ENCODE peak calls at places on chromosomes 5 and 9, in four cellular contexts. A is neural progenitor cell; Q is ovary; L is CD8-positive, alpha-beta T cell. K is an unnamed sample.
A peak's percentile ranks its signal among the peaks of the same experiment; 100 is the strongest.

GRCh38 chr9:113215142-113215541 is 5.9 kb downstream of the FKBP15 start:
- DNase-seq in A (no peak), Q (no peak), L (no peak), K (no peak)

GRCh38 chr5:3346111-3346820 is 249.4 kb upstream of the IRX1 start:
- DNase-seq in A (no peak), Q (no peak), L (no peak), K (no peak)

GRCh38 chr5:131406076-131406475 is 142.2 kb downstream of the CDC42SE2 start:
- DNase-seq in A (no peak), Q (no peak), L (no peak), K (no peak)

GRCh38 chr9:135210676-135211523 is 123.4 kb downstream of the OLFM1 start:
- DNase-seq in A (no peak), Q (no peak), L (no peak), K (peak; percentile 10)

GRCh38 chr5:173547579-173547978 is 68.9 kb downstream of the BOD1 start:
- DNase-seq in A (no peak), Q (no peak), L (no peak), K (no peak)

GRCh38 chr9:107131108-107131799 is 151.8 kb upstream of the RAD23B start:
- DNase-seq in A (peak; percentile 71), Q (no peak), L (no peak), K (no peak)

GRCh38 chr5:39273314-39273954 is 54.1 kb upstream of the FYB1 start:
- DNase-seq in A (no peak), Q (no peak), L (no peak), K (no peak)

GRCh38 chr5:143311955-143312354 is 91.5 kb downstream of the NR3C1 start:
- DNase-seq in A (no peak), Q (no peak), L (no peak), K (no peak)

GRCh38 chr9:18595597-18595996 is 121.6 kb downstream of the ADAMTSL1 start:
- DNase-seq in A (no peak), Q (no peak), L (no peak), K (no peak)

GRCh38 chr5:115686692-115687054 is 60.8 kb upstream of the TMED7 start:
- DNase-seq in A (no peak), Q (no peak), L (no peak), K (no peak)

GRCh38 chr5:144971067-144971850 is 800.6 kb downstream of the KCTD16 start:
- DNase-seq in A (peak; percentile 74), Q (no peak), L (no peak), K (no peak)

GRCh38 chr9:121528642-121529041 is 29.0 kb upstream of the GGTA1 start:
- DNase-seq in A (no peak), Q (no peak), L (no peak), K (no peak)

GRCh38 chr5:176889321-176890280 is 9.5 kb downstream of the HK3 start:
- DNase-seq in A (no peak), Q (no peak), L (no peak), K (peak; percentile 41)

GRCh38 chr5:154520861-154521453 is 42.9 kb upstream of the HAND1 start:
- DNase-seq in A (peak; percentile 90), Q (no peak), L (no peak), K (peak; percentile 54)

GRCh38 chr9:83706703-83707517 is 848 bp downstream of the UBQLN1 start:
- DNase-seq in A (peak; percentile 90), Q (peak; percentile 62), L (peak; percentile 71), K (peak; percentile 63)

GRCh38 chr5:142611154-142611553 is 74.7 kb downstream of the FGF1 start:
- DNase-seq in A (peak; percentile 69), Q (peak; percentile 83), L (peak; percentile 73), K (peak; percentile 64)

GRCh38 chr5:170211575-170212334 is 21.0 kb upstream of the C5orf58 start:
- DNase-seq in A (no peak), Q (no peak), L (no peak), K (no peak)

GRCh38 chr5:2866622-2867372 is 115.3 kb upstream of the IRX2 start:
- DNase-seq in A (no peak), Q (no peak), L (peak; percentile 42), K (no peak)

GRCh38 chr5:103668281-103668680 is 105.7 kb upstream of the NUDT12 start:
- DNase-seq in A (no peak), Q (no peak), L (no peak), K (no peak)

GRCh38 chr5:134436523-134437339 is 25.1 kb upstream of the CDKN2AIPNL start:
- DNase-seq in A (no peak), Q (no peak), L (peak; percentile 62), K (peak; percentile 93)

GRCh38 chr5:151770383-151771258 is 1.1 kb upstream of the G3BP1 start:
- DNase-seq in A (peak; percentile 88), Q (peak; percentile 88), L (no peak), K (peak; percentile 83)

GRCh38 chr5:6847896-6848295 is 134.7 kb downstream of the TENT4A start:
- DNase-seq in A (no peak), Q (no peak), L (no peak), K (no peak)

GRCh38 chr5:67983251-67983941 is 232.2 kb upstream of the PIK3R1 start:
- DNase-seq in A (no peak), Q (no peak), L (no peak), K (no peak)

GRCh38 chr5:178383919-178384814 is 151.6 kb upstream of the PHYKPL start:
- DNase-seq in A (peak; percentile 46), Q (peak; percentile 50), L (no peak), K (peak; percentile 24)

GRCh38 chr5:34626036-34626435 is 30.1 kb upstream of the RAI14 start:
- DNase-seq in A (no peak), Q (no peak), L (no peak), K (no peak)

GRCh38 chr5:78508231-78508765 is 140.3 kb downstream of the LHFPL2 start:
- DNase-seq in A (no peak), Q (no peak), L (no peak), K (no peak)

GRCh38 chr5:34011521-34011920 is 3.7 kb upstream of the AMACR start:
- DNase-seq in A (no peak), Q (no peak), L (no peak), K (no peak)

GRCh38 chr9:136154943-136155342 is 36.3 kb upstream of the TMEM250 start:
- DNase-seq in A (no peak), Q (no peak), L (no peak), K (no peak)

GRCh38 chr5:9059920-9060691 is 485.8 kb downstream of the SEMA5A start:
- DNase-seq in A (no peak), Q (no peak), L (no peak), K (no peak)

GRCh38 chr9:73199886-73200285 is 48.2 kb downstream of the ANXA1 start:
- DNase-seq in A (peak; percentile 68), Q (no peak), L (no peak), K (no peak)

GRCh38 chr9:78215706-78216105 is 20.2 kb upstream of the CEP78 start:
- DNase-seq in A (no peak), Q (no peak), L (no peak), K (no peak)

GRCh38 chr9:78214492-78214891 is 21.4 kb upstream of the CEP78 start:
- DNase-seq in A (no peak), Q (no peak), L (no peak), K (no peak)

GRCh38 chr9:78210841-78211301 is 25.0 kb upstream of the CEP78 start:
- DNase-seq in A (no peak), Q (no peak), L (peak; percentile 58), K (no peak)

GRCh38 chr9:78212868-78213267 is 23.0 kb upstream of the CEP78 start:
- DNase-seq in A (no peak), Q (no peak), L (no peak), K (no peak)

DNA sequence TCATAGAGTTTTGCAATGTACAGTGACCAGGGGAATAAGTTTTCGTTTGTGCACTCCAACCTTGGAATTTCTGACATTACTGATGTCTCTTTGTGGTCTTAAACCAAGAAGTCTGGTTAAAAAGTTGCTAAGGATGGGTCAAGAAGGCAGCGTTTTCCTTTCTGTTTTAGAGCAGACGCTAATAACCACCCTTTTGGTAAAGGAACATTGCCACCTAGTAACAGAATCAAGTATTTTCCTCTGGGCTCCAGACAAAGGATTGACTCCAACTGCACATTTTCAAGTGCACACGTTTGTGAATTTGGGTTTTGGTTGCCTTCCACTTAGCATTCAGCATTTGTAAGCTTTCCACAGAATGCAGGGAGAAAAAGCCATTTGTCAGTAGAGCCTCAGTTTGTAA is 22.2 kb upstream of the CEP78 start:
- DNase-seq in A (peak; percentile 23), Q (no peak), L (no peak), K (no peak)
- TF ChIP-seq CTCF in A (peak; percentile 43), Q (no peak), L (peak; percentile 49), K (peak; percentile 47)

GRCh38 chr9:81686614-81687520 is 2.5 kb downstream of the TLE1 start:
- DNase-seq in A (peak; percentile 96), Q (peak; percentile 82), L (peak; percentile 55), K (peak; percentile 84)
- TF ChIP-seq CTCF in A (peak; percentile 74), Q (peak; percentile 53), L (no peak), K (peak; percentile 75)

DNA sequence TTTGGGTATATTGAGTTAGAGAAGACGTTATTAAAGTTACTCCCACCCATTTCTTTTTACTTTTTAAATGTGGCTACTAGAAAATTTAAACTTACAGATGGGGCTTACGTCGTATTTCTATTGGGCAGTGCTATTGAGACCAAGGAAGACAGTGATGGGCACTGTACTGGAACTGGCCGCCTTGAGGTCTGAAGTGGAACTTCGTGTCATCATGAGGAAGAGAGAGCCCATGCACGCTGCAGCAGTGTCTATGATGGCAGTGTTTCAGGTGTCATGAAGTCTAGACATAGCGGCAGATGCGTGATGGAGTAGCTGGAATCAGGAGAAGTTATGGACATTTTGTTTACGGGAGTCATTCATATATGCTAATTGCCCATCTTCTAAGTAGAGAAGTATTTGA is 143.7 kb downstream of the LRRC70 start:
- DNase-seq in A (no peak), Q (no peak), L (no peak), K (no peak)
- TF ChIP-seq CTCF in A (peak; percentile 16), Q (no peak), L (no peak), K (no peak)

GRCh38 chr5:1344975-1345838 is at the start of gene CLPTM1L:
- DNase-seq in A (peak; percentile 96), Q (peak; percentile 92), L (peak; percentile 93), K (peak; percentile 92)

GRCh38 chr5:1345876-1346626 is 1.2 kb upstream of the CLPTM1L start:
- DNase-seq in A (no peak), Q (no peak), L (no peak), K (no peak)

GRCh38 chr5:1348986-1349245 is 4.0 kb upstream of the CLPTM1L start:
- DNase-seq in A (no peak), Q (no peak), L (no peak), K (no peak)

GRCh38 chr5:1347571-1347970 is 2.7 kb upstream of the CLPTM1L start:
- DNase-seq in A (no peak), Q (no peak), L (no peak), K (no peak)

DNA sequence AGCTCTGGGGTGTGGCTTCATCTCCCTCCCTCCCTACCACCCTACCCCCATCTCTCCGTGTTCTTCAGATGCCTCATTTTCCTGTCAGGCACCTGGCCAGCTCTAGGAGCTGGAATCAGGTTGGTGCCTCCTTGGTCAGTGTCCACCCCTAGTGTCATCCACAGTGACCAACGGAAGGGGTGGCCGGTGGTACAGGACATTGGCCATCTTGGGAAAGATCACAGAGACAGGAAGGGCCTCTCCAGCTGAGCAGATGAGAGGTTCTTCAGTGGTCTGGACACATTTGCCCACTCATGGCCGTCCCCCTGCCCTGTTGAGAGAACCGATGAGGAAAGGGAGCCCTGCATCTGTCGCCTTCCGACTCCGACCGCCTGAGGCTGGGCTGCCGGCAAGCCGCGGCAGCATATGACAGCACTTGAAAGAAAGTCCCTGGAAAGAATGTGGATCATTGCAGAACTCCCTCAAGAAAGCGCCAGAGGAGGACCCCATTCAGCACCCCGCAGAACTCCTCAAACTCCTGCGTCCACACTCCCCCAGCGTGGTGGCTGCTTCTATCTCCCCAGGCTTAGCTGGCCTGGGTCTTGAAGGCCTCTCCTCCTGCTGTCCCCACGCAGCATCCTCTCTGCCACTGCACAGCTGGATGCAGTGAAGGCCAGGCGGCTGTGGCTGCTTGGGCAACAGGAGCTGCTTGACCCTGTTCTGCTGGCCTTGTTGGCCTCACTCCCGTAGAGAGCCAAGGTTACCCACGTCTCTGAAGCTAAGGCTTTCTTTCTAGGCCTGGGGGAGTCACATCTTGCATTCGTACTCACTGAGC is 1.9 kb upstream of the CLPTM1L start:
- DNase-seq in A (no peak), Q (no peak), L (no peak), K (no peak)
- TF ChIP-seq CTCF in A (no peak), Q (no peak), L (no peak), K (no peak)